ENCODE peak calls at places on chromosomes 4 and X, in six cellular contexts. F is AG08395; D is nephron progenitor cell; S is germinal center; M is transverse colon; P is stimulated activated CD4-positive, alpha-beta T cell treated with anti-CD3 and anti-CD28 coated beads, Interleukin-1b, Interleukin-23, amount 100 ng/mL, for 24 hours. U is an unnamed sample.

GRCh38 chr4:41506071-41506470 is 31.9 kb upstream of the LIMCH1 start:
- DNase-seq in F (no peak), D (no peak), S (no peak), M (no peak), P (no peak), U (no peak)

GRCh38 chrX:42075032-42075431 is 151.7 kb upstream of the CASK start:
- DNase-seq in F (no peak), D (no peak), S (no peak), M (no peak), P (no peak), U (no peak)

GRCh38 chr4:13454786-13455185 is 29.4 kb downstream of the RAB28 start:
- DNase-seq in F (no peak), D (no peak), S (no peak), M (no peak), P (no peak), U (no peak)

GRCh38 chr4:67725132-67725531 is 24.2 kb upstream of the UBA6 start:
- DNase-seq in F (no peak), D (no peak), S (no peak), M (no peak), P (no peak), U (no peak)

GRCh38 chrX:53080628-53081580 is 1.3 kb upstream of the TSPYL2 start:
- DNase-seq in F (no peak), D (no peak), S (no peak), M (no peak), P (no peak), U (no peak)

GRCh38 chr4:37446016-37446415 is 201.5 kb downstream of the NWD2 start:
- DNase-seq in F (no peak), D (no peak), S (no peak), M (no peak), P (no peak), U (no peak)

GRCh38 chr4:182807841-182808548 is 109.2 kb downstream of the DCTD start:
- DNase-seq in F (no peak), D (no peak), S (no peak), M (no peak), P (no peak), U (no peak)

GRCh38 chr4:184887333-184887732 is 61.6 kb upstream of the ACSL1 start:
- DNase-seq in F (no peak), D (no peak), S (no peak), M (no peak), P (no peak), U (no peak)

GRCh38 chr4:128528177-128528576 is 240.6 kb upstream of the PGRMC2 start:
- DNase-seq in F (no peak), D (no peak), S (no peak), M (no peak), P (no peak), U (no peak)

GRCh38 chr4:159487284-159487747 is 384.4 kb downstream of the RAPGEF2 start:
- DNase-seq in F (peak; percentile 77), D (peak; percentile 62), S (peak; percentile 23), M (peak; percentile 20), P (peak; percentile 6), U (peak; percentile 55)

GRCh38 chr4:24778427-24779225 is 16.7 kb upstream of the SOD3 start:
- DNase-seq in F (peak; percentile 88), D (no peak), S (no peak), M (peak; percentile 14), P (no peak), U (no peak)

GRCh38 chrX:40501456-40501855 is 79.3 kb upstream of the ATP6AP2 start:
- DNase-seq in F (no peak), D (no peak), S (no peak), M (no peak), P (no peak), U (no peak)

GRCh38 chrX:111779582-111779981 is 96.4 kb upstream of the TRPC5OS start:
- DNase-seq in F (no peak), D (no peak), S (no peak), M (no peak), P (no peak), U (no peak)

GRCh38 chr4:111234939-111235338 is 612.1 kb upstream of the PITX2 start:
- DNase-seq in F (no peak), D (no peak), S (no peak), M (no peak), P (no peak), U (no peak)

GRCh38 chrX:28552322-28552721 is 34.9 kb upstream of the IL1RAPL1 start:
- DNase-seq in F (no peak), D (no peak), S (no peak), M (no peak), P (no peak), U (no peak)

GRCh38 chrX:2632533-2633504 is 58.3 kb upstream of the CD99 start:
- DNase-seq in F (no peak), D (no peak), S (no peak), M (no peak), P (no peak), U (no peak)

GRCh38 chrX:32191316-32191715 is 1020.0 kb downstream of the DMD start:
- DNase-seq in F (no peak), D (no peak), S (no peak), M (no peak), P (no peak), U (no peak)

GRCh38 chrX:26558719-26559386 is 342.9 kb downstream of the MAGEB5 start:
- DNase-seq in F (no peak), D (no peak), S (no peak), M (no peak), P (no peak), U (no peak)

GRCh38 chr4:99536148-99536728 is 25.4 kb downstream of the C4orf17 start:
- DNase-seq in F (no peak), D (no peak), S (no peak), M (no peak), P (no peak), U (no peak)

GRCh38 chrX:69189972-69190371 is 24.7 kb upstream of the PJA1 start:
- DNase-seq in F (no peak), D (no peak), S (no peak), M (no peak), P (no peak), U (no peak)

GRCh38 chr4:176964116-176964691 is 171.5 kb upstream of the VEGFC start:
- DNase-seq in F (no peak), D (no peak), S (no peak), M (no peak), P (no peak), U (no peak)

GRCh38 chrX:112784692-112785091 is 55.9 kb downstream of the AMOT start:
- DNase-seq in F (no peak), D (no peak), S (no peak), M (no peak), P (no peak), U (no peak)

GRCh38 chr4:40865696-40866095 is 115.9 kb downstream of the NSUN7 start:
- DNase-seq in F (peak; percentile 31), D (no peak), S (no peak), M (no peak), P (no peak), U (no peak)

GRCh38 chr4:14918336-14918735 is 83.9 kb upstream of the CPEB2 start:
- DNase-seq in F (no peak), D (no peak), S (no peak), M (no peak), P (no peak), U (no peak)

GRCh38 chrX:46681849-46682248 is 77.1 kb downstream of the SLC9A7 start:
- DNase-seq in F (no peak), D (no peak), S (no peak), M (no peak), P (no peak), U (no peak)

GRCh38 chr4:3470244-3471097 is 7.4 kb downstream of the DOK7 start:
- DNase-seq in F (no peak), D (no peak), S (no peak), M (peak; percentile 32), P (no peak), U (no peak)

GRCh38 chr4:81541546-81541945 is 69.8 kb upstream of the RASGEF1B start:
- DNase-seq in F (no peak), D (no peak), S (no peak), M (no peak), P (no peak), U (no peak)

GRCh38 chr4:27357283-27357682 is 496.6 kb downstream of the STIM2 start:
- DNase-seq in F (peak; percentile 28), D (no peak), S (no peak), M (no peak), P (no peak), U (no peak)

GRCh38 chrX:44306336-44306735 is 37.1 kb downstream of the EFHC2 start:
- DNase-seq in F (no peak), D (no peak), S (no peak), M (peak; percentile 26), P (no peak), U (no peak)

GRCh38 chr4:7161721-7162214 is 30.6 kb upstream of the SORCS2 start:
- DNase-seq in F (no peak), D (no peak), S (no peak), M (no peak), P (no peak), U (no peak)

GRCh38 chr4:88320780-88321373 is 36.5 kb upstream of the PPM1K start:
- DNase-seq in F (peak; percentile 29), D (no peak), S (peak; percentile 74), M (peak; percentile 38), P (no peak), U (peak; percentile 13)

GRCh38 chr4:10456270-10457254 is 664 bp downstream of the ZNF518B start:
- DNase-seq in F (no peak), D (peak; percentile 56), S (peak; percentile 61), M (peak; percentile 52), P (peak; percentile 37), U (peak; percentile 36)

GRCh38 chrX:104803219-104803618 is 237.2 kb downstream of the IL1RAPL2 start:
- DNase-seq in F (no peak), D (no peak), S (no peak), M (no peak), P (no peak), U (no peak)

GRCh38 chr4:20625460-20625859 is 74.8 kb upstream of the PACRGL start:
- DNase-seq in F (no peak), D (no peak), S (no peak), M (peak; percentile 51), P (no peak), U (no peak)

GRCh38 chr4:114161809-114162208 is 182.4 kb upstream of the ARSJ start:
- DNase-seq in F (no peak), D (no peak), S (no peak), M (no peak), P (no peak), U (no peak)